ENCODE peak calls at places on chromosomes 7 and 10, in six cellular contexts. F is lower leg skin; D is NCI-H748 treated with DMSO at 0.1 percent for 48 hours; S is activated naive CD4-positive, alpha-beta T cell treated with anti-CD3 and anti-CD28 coated beads, Interleukin-2, amount 50 U/mL, for 72 hours; Y is activated CD4-positive, CD25-positive, alpha-beta regulatory T cell; L is activated T-helper 1 cell treated with anti-CD3 and anti-CD28 coated beads, Interleukin-12 subunit alpha, Interleukin-12 subunit beta, Interleukin-2, Interleukin-4 antibody, amounts not matched to agents 30 ng/mL and 10 ng/mL and 1 ng/mL, durations not matched to agents 14 hours and 24 hours and 36 hours. A is an unnamed sample.
A peak's percentile ranks its signal among the peaks of the same experiment; 100 is the strongest.

GRCh38 chr10:121070257-121070656 is 219.1 kb downstream of the WDR11 start:
- DNase-seq in S (no peak), F (no peak), L (no peak), D (peak; percentile 6), Y (no peak), A (no peak)

GRCh38 chr7:8442814-8443304 is 9.4 kb downstream of the NXPH1 start:
- DNase-seq in L (peak; percentile 50), S (peak; percentile 77), Y (no peak), F (no peak), D (peak; percentile 42), A (no peak)

GRCh38 chr7:151174246-151175046 is 7.0 kb upstream of the GBX1 start:
- DNase-seq in L (no peak), D (no peak), S (no peak), Y (no peak), F (no peak), A (no peak)

GRCh38 chr7:37162106-37162505 is 286.6 kb downstream of the ELMO1 start:
- DNase-seq in D (no peak), F (no peak), S (no peak), L (no peak), Y (no peak), A (no peak)

GRCh38 chr10:16381083-16381482 is 55.7 kb upstream of the PTER start:
- DNase-seq in S (no peak), L (no peak), Y (no peak), D (no peak), F (no peak), A (no peak)

GRCh38 chr7:83060218-83060617 is 102.5 kb downstream of the PCLO start:
- DNase-seq in Y (no peak), F (no peak), S (no peak), D (no peak), L (no peak), A (no peak)

GRCh38 chr7:22809902-22810642 is 12.6 kb downstream of the TOMM7 start:
- DNase-seq in D (no peak), Y (no peak), F (no peak), S (no peak), L (no peak), A (no peak)

GRCh38 chr10:24209946-24210491 is 1.1 kb downstream of the KIAA1217 start:
- DNase-seq in S (peak; percentile 43), D (no peak), L (peak; percentile 8), F (peak; percentile 19), Y (no peak), A (peak; percentile 46)

GRCh38 chr10:16195894-16196293 is 240.9 kb upstream of the PTER start:
- DNase-seq in Y (no peak), L (no peak), S (no peak), F (no peak), D (no peak), A (no peak)

GRCh38 chr7:137771679-137772078 is 75.1 kb downstream of the DGKI start:
- DNase-seq in D (no peak), F (no peak), Y (no peak), S (no peak), L (no peak), A (no peak)